ENCODE peak calls at places on chromosomes 4 and X, in ten cellular contexts. I is aorta, L is dorsolateral prefrontal cortex, X is breast epithelium, A is spleen, R is psoas muscle, K is A549, P is HCT116, F is SJSA1, H is stomach. T is an unnamed sample.

GRCh38 chr4:162131256-162131655 is 32.5 kb downstream of the FSTL5 start:
- DNase-seq in I (no peak), L (no peak), X (no peak), A (no peak), R (no peak), K (no peak), P (no peak), F (no peak), H (no peak), T (no peak)

GRCh38 chr4:5137927-5138326 is 86.6 kb downstream of the STK32B start:
- DNase-seq in I (no peak), L (no peak), X (no peak), A (no peak), R (no peak), K (peak), P (no peak), F (no peak), H (peak), T (no peak)

GRCh38 chr4:4859799-4860380 is 425 bp downstream of the MSX1 start:
- DNase-seq in I (no peak), L (no peak), X (no peak), A (no peak), R (peak), K (no peak), P (no peak), F (peak), H (no peak), T (no peak)

GRCh38 chr4:108172231-108172779 is 3.6 kb upstream of the LEF1 start:
- DNase-seq in I (no peak), L (no peak), X (no peak), A (no peak), R (peak), K (no peak), P (no peak), F (peak), H (no peak), T (no peak)

GRCh38 chr4:41428941-41429669 is 108.9 kb upstream of the LIMCH1 start:
- DNase-seq in I (no peak), L (no peak), X (no peak), A (no peak), R (no peak), K (no peak), P (no peak), F (no peak), H (no peak), T (no peak)

GRCh38 chr4:84971319-84971932 is 4.9 kb upstream of the WDFY3 start:
- DNase-seq in I (no peak), L (no peak), X (no peak), A (no peak), R (no peak), K (peak), P (peak), F (peak), H (no peak), T (no peak)

GRCh38 chrX:110173192-110174175 is 144.4 kb downstream of the AMMECR1 start:
- DNase-seq in I (no peak), L (no peak), X (no peak), A (peak), R (no peak), K (peak), P (no peak), F (no peak), H (peak), T (no peak)

GRCh38 chr4:152862608-152863007 is 73.5 kb upstream of the FHDC1 start:
- DNase-seq in I (no peak), L (no peak), X (no peak), A (no peak), R (no peak), K (no peak), P (no peak), F (no peak), H (no peak), T (no peak)

GRCh38 chrX:46204721-46205422 is 340.3 kb downstream of the ZNF674 start:
- DNase-seq in I (no peak), L (no peak), X (no peak), A (no peak), R (no peak), K (no peak), P (no peak), F (no peak), H (no peak), T (no peak)

GRCh38 chrX:14899607-14900006 is 26.4 kb downstream of the MOSPD2 start:
- DNase-seq in I (no peak), L (no peak), X (no peak), A (no peak), R (no peak), K (peak), P (peak), F (peak), H (no peak), T (no peak)

GRCh38 chr4:165635261-165635838 is 237.7 kb upstream of the TLL1 start:
- DNase-seq in I (no peak), L (no peak), X (no peak), A (no peak), R (no peak), K (no peak), P (no peak), F (no peak), H (no peak), T (no peak)

GRCh38 chrX:4182010-4182806 is 468.8 kb upstream of the PRKX start:
- DNase-seq in I (no peak), L (no peak), X (no peak), A (no peak), R (no peak), K (no peak), P (no peak), F (no peak), H (no peak), T (no peak)

GRCh38 chr4:785332-786073 is 40.4 kb downstream of the CPLX1 start:
- DNase-seq in I (peak), L (no peak), X (no peak), A (peak), R (no peak), K (no peak), P (no peak), F (no peak), H (no peak), T (no peak)

GRCh38 chrX:12469296-12469695 is 321.9 kb upstream of the PRPS2 start:
- DNase-seq in I (no peak), L (no peak), X (no peak), A (no peak), R (no peak), K (no peak), P (no peak), F (no peak), H (no peak), T (no peak)

GRCh38 chr4:186134254-186134653 is 29.8 kb downstream of the FAM149A start:
- DNase-seq in I (no peak), L (no peak), X (no peak), A (no peak), R (no peak), K (no peak), P (no peak), F (no peak), H (no peak), T (no peak)

GRCh38 chr4:121125486-121125885 is 38.6 kb downstream of the TNIP3 start:
- DNase-seq in I (no peak), L (no peak), X (no peak), A (no peak), R (no peak), K (no peak), P (no peak), F (no peak), H (no peak), T (no peak)

GRCh38 chr4:38872620-38873019 is 5.0 kb downstream of the FAM114A1 start:
- DNase-seq in I (no peak), L (no peak), X (no peak), A (no peak), R (no peak), K (no peak), P (no peak), F (peak), H (peak), T (no peak)
- H3K27ac ChIP-seq in I (no peak), L (peak), X (peak), A (peak), R (no peak), K (peak), P (no peak), F (peak), H (peak), T (no peak)

DNA sequence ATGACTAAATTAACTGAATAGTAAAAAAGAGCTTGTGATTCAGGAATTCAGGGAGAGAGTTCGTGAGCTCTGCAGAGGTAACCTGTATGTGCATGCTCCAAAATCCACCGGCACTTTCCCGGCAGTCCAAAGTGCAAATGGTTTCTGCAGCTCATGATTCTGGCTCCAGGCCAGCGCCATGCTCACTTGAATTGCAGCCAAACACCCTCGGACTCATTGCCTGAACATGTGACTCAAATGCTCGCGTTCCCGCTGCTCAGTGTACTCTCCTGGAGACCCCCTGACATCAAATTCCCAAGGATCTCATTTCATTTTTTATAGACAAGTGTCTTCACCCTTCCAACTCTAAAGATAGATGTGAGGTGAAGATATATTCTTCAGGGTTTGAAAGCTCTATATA is 44.1 kb upstream of the SH3RF1 start:
- DNase-seq in I (peak), L (peak), X (peak), A (no peak), R (peak), K (peak), P (peak), F (peak), H (peak), T (no peak)
- H3K27ac ChIP-seq in I (no peak), L (peak), X (no peak), A (no peak), R (no peak), K (peak), P (no peak), F (no peak), H (peak), T (no peak)

DNA sequence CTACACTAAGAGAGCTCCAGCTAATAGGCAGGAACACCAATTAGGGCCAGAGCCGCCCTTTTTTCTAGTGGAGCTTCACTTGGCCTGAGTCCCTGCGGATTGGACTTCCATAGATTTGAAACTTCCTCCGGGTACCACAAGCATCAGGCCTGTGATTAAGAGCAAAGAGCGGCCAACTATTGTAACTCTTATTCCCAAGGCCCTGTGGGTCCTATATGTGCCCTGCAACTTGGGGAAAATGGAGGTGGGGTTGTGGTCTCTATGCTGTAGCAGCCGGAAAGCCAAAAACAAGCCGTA is at the start of gene NCBP2L:
- DNase-seq in I (no peak), L (no peak), X (no peak), A (no peak), R (no peak), K (no peak), P (no peak), F (no peak), H (no peak), T (no peak)
- H3K27ac ChIP-seq in I (no peak), L (peak), X (peak), A (peak), R (peak), K (peak), P (no peak), F (no peak), H (peak), T (peak)

DNA sequence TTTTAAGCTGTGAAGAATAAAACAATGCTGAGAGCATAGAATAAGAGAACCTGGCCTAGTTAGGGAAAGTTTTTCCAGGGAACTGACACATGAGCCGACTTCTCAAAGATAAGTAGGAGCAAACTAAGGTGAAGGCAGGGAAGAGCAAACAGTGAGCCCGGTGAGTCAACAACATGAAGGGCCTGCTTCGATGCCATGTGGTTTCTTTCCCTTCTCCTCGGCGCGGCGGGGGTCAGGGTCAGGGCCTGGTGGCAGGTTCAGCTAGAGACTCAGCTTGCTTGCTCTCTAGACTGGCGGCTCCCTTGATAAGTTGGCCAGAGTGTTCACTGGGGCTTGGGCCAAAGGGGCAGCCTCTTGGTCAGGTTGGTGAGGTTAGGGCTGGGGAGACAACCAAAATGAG is 81.1 kb downstream of the DLG3 start:
- DNase-seq in I (no peak), L (no peak), X (peak), A (no peak), R (no peak), K (peak), P (no peak), F (no peak), H (peak), T (no peak)
- H3K27ac ChIP-seq in I (no peak), L (no peak), X (no peak), A (no peak), R (no peak), K (peak), P (no peak), F (no peak), H (peak), T (no peak)

DNA sequence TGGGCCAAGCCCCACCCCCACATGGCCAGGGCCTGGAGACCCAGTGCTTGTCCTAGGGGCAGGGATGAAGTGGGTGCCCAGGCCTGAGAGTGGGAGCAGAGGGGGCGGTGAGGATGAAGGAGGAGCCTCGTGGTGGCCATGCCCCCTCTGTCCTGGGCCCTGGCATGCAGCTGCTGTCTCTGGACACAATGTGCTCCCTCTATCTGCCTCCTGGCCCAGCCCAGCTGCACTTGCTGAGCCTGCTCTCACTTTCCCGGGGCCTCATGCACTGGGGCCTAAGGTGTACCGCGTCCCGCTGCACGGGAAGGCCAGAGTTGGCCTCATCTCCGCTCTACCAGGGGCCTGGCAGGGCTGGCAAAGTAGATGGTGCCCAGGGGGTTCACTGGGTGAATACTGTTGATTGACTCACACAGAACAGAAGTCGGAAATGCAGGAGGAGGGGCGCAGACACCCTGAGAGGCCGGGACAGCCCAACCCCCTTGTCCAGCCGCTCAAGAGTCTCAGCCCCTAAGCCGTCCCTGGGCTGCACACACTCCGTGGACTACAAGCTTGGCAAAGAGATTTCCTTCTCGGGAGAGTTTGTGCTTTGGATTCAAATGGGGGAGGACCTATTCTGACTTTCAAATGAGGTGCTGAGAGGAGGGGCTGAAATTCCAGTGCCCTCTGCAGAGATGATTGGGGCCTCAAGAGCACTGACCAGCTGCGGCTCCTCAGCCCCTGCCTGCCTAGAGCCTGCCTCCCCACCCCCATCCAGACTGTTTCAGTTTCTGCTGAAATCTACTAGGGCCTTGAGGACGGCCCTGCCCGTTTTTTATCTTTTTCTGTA is 112.4 kb downstream of the PSAPL1 start:
- DNase-seq in I (peak), L (peak), X (no peak), A (peak), R (peak), K (no peak), P (no peak), F (no peak), H (no peak), T (peak)
- H3K27ac ChIP-seq in I (no peak), L (peak), X (no peak), A (no peak), R (no peak), K (no peak), P (no peak), F (no peak), H (no peak), T (peak)

GRCh38 chrX:23883737-23884354 is 23.9 kb downstream of the APOO start:
- DNase-seq in I (no peak), L (no peak), X (no peak), A (no peak), R (no peak), K (peak), P (peak), F (peak), H (no peak), T (no peak)
- H3K27ac ChIP-seq in I (no peak), L (no peak), X (peak), A (no peak), R (no peak), K (peak), P (peak), F (peak), H (no peak), T (no peak)

GRCh38 chr4:68950033-68950432 is 1.6 kb downstream of the UGT2A3 start:
- DNase-seq in I (no peak), L (no peak), X (no peak), A (no peak), R (no peak), K (no peak), P (no peak), F (no peak), H (no peak), T (no peak)

GRCh38 chr4:68951078-68951805 is at the start of gene UGT2A3:
- DNase-seq in I (no peak), L (no peak), X (no peak), A (no peak), R (no peak), K (no peak), P (no peak), F (no peak), H (no peak), T (no peak)

GRCh38 chr4:68954126-68954525 is 2.5 kb upstream of the UGT2A3 start:
- DNase-seq in I (no peak), L (no peak), X (no peak), A (no peak), R (no peak), K (no peak), P (no peak), F (no peak), H (no peak), T (no peak)

GRCh38 chr4:68951806-68952585 is 392 bp upstream of the UGT2A3 start:
- DNase-seq in I (no peak), L (no peak), X (no peak), A (no peak), R (no peak), K (no peak), P (no peak), F (no peak), H (no peak), T (no peak)

DNA sequence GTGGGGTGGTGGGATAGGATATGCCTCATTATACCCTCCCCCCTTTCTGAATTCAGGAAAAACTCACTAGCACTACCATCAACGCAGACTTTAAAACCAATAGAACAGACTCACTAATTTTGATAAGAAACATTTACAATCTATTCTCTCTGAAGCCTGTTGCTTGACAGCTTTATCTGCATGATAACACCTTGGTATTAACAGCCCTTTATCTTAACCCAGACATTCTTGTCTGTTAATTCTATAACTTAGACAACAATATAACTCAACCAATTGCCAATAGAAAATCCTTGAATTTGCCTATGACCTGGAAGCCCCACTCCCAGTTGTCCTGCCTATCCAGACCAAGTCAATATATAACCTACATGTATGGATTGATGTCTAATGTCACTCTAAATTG is 1.5 kb upstream of the UGT2A3 start:
- DNase-seq in I (no peak), L (no peak), X (no peak), A (no peak), R (no peak), K (no peak), P (no peak), F (no peak), H (no peak), T (no peak)
- H3K27ac ChIP-seq in I (no peak), L (no peak), X (no peak), A (no peak), R (no peak), K (no peak), P (no peak), F (no peak), H (no peak), T (no peak)

GRCh38 chr4:128519163-128519810 is 231.7 kb upstream of the PGRMC2 start:
- DNase-seq in I (peak), L (peak), X (no peak), A (no peak), R (peak), K (no peak), P (no peak), F (no peak), H (no peak), T (no peak)
- H3K27ac ChIP-seq in I (peak), L (no peak), X (no peak), A (no peak), R (no peak), K (peak), P (no peak), F (no peak), H (peak), T (no peak)

DNA sequence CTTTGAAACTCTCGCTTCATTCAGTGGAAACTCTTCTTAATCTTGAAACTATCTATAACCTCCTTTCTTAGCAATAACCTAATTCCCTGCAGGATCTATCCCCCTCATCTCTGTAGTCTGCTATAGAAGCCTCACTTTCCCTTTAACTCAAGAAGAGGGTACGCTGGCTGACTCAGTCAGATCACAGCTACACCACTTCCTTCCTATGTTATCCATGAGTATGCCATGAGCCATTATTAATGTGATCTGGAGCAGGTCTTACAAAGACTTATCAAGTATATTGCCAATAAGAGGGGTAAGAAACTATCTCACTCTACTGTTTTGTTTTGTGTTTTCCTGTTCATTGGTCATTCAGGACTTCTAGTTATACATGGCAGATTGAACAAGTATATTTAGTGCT is 165.3 kb downstream of the PJA1 start:
- DNase-seq in I (no peak), L (no peak), X (no peak), A (no peak), R (no peak), K (no peak), P (no peak), F (no peak), H (no peak), T (no peak)
- H3K27ac ChIP-seq in I (no peak), L (no peak), X (no peak), A (no peak), R (no peak), K (no peak), P (no peak), F (no peak), H (no peak), T (no peak)

GRCh38 chr4:70714061-70714468 is 7.7 kb upstream of the RUFY3 start:
- DNase-seq in I (no peak), L (no peak), X (no peak), A (no peak), R (no peak), K (no peak), P (no peak), F (no peak), H (no peak), T (no peak)
- H3K27ac ChIP-seq in I (no peak), L (no peak), X (no peak), A (peak), R (peak), K (peak), P (no peak), F (no peak), H (peak), T (no peak)

T was measured in caudate nucleus.